ENCODE peak calls at places on chromosomes 1 and 21, in ten cellular contexts. X is dermis blood vessel endothelial cell; P is stimulated activated CD4-positive, alpha-beta T cell treated with anti-CD3 and anti-CD28 coated beads, Interleukin-1b, Interleukin-23, amount 100 ng/mL, for 24 hours; W is stimulated activated CD8-positive, alpha-beta memory T cell treated with anti-CD3 and anti-CD28 coated beads, Interleukin-4, amount 100 ng/mL, for 1 hour; N is Kasumi-1; J is stomach; U is tibial artery; D is activated naive CD4-positive, alpha-beta T cell treated with Interleukin-2 at 50 U/mL for 16 hours; O is PC-3; Q is NCI-H1436. G is an unnamed sample.
A peak's percentile ranks its signal among the peaks of the same experiment; 100 is the strongest.

GRCh38 chr1:118223426-118223825 is 38.4 kb upstream of the SPAG17 start:
- DNase-seq in U (no peak), N (peak; percentile 39), P (no peak), Q (no peak), W (no peak), X (no peak), J (no peak), D (no peak), O (peak; percentile 53), G (no peak)

GRCh38 chr1:234780531-234781162 is 170.7 kb upstream of the IRF2BP2 start:
- DNase-seq in W (no peak), N (no peak), P (no peak), O (no peak), X (no peak), D (no peak), Q (no peak), U (no peak), J (no peak), G (no peak)

GRCh38 chr1:100860397-100860991 is 34.1 kb downstream of the EXTL2 start:
- DNase-seq in P (no peak), O (peak; percentile 57), Q (no peak), D (no peak), U (no peak), X (peak; percentile 80), J (no peak), W (no peak), N (no peak), G (no peak)

GRCh38 chr1:224175615-224176014 is 7.4 kb upstream of the DEGS1 start:
- DNase-seq in P (no peak), O (no peak), D (peak; percentile 40), X (no peak), U (no peak), W (no peak), J (no peak), N (no peak), Q (no peak), G (no peak)

GRCh38 chr21:44289381-44290010 is 3.8 kb downstream of the AIRE start:
- DNase-seq in J (no peak), U (no peak), N (no peak), W (no peak), Q (no peak), O (no peak), X (no peak), P (no peak), D (no peak), G (no peak)

GRCh38 chr1:53552981-53553733 is 94.0 kb downstream of the DMRTB1 start:
- DNase-seq in X (no peak), Q (no peak), W (no peak), P (no peak), U (no peak), D (no peak), O (peak; percentile 45), J (no peak), N (no peak), G (no peak)

GRCh38 chr1:8510041-8510823 is 192.3 kb downstream of the SLC45A1 start:
- DNase-seq in Q (no peak), J (no peak), X (no peak), U (peak; percentile 63), W (no peak), P (no peak), N (no peak), O (no peak), D (peak; percentile 44), G (no peak)

GRCh38 chr1:111600886-111601386 is 18.7 kb upstream of the RAP1A start:
- DNase-seq in X (no peak), W (no peak), U (no peak), Q (no peak), O (no peak), D (peak; percentile 37), P (no peak), N (no peak), J (no peak), G (no peak)

GRCh38 chr1:37599940-37600339 is 4.2 kb upstream of the GNL2 start:
- DNase-seq in D (no peak), N (no peak), W (no peak), J (no peak), Q (no peak), X (no peak), U (no peak), P (no peak), O (no peak), G (no peak)

GRCh38 chr21:34846601-34847112 is 177.9 kb downstream of the CLIC6 start:
- DNase-seq in D (no peak), N (no peak), O (peak; percentile 93), U (no peak), W (no peak), P (no peak), Q (no peak), J (no peak), X (peak; percentile 31), G (no peak)

GRCh38 chr1:28582248-28582615 is 9.8 kb upstream of the RAB42 start:
- DNase-seq in Q (no peak), O (no peak), J (no peak), U (peak; percentile 26), P (no peak), W (no peak), X (peak; percentile 45), D (no peak), N (peak; percentile 60), G (no peak)

GRCh38 chr1:10796029-10796944 is at the start of gene CASZ1:
- DNase-seq in J (peak; percentile 89), D (no peak), O (peak; percentile 89), Q (peak; percentile 90), W (no peak), N (peak; percentile 48), X (peak; percentile 93), P (no peak), U (peak; percentile 52), G (peak; percentile 72)

GRCh38 chr1:80417651-80418050 is 1383.1 kb upstream of the ADGRL2 start:
- DNase-seq in W (no peak), U (no peak), N (no peak), D (no peak), Q (no peak), P (no peak), J (no peak), X (no peak), O (peak; percentile 1), G (no peak)

GRCh38 chr1:43764581-43764980 is 57.2 kb downstream of the ST3GAL3 start:
- DNase-seq in W (no peak), D (no peak), J (no peak), U (no peak), N (no peak), Q (no peak), P (no peak), O (no peak), X (no peak), G (no peak)

GRCh38 chr1:43582162-43582566 is 51.5 kb downstream of the PTPRF start:
- DNase-seq in O (peak; percentile 96), U (no peak), W (no peak), X (peak; percentile 76), J (peak; percentile 68), D (peak; percentile 9), P (no peak), Q (peak; percentile 89), N (no peak), G (peak; percentile 44)

GRCh38 chr1:166822385-166822784 is 16.9 kb upstream of the POGK start:
- DNase-seq in Q (no peak), P (no peak), J (no peak), O (peak; percentile 14), N (no peak), X (no peak), D (no peak), U (no peak), W (no peak), G (no peak)

GRCh38 chr1:40059292-40059959 is 18.9 kb downstream of the CAP1 start:
- DNase-seq in U (no peak), W (no peak), P (no peak), O (peak; percentile 76), J (no peak), X (peak; percentile 71), Q (no peak), D (no peak), N (peak; percentile 95), G (no peak)

GRCh38 chr1:44261963-44262362 is 48.7 kb downstream of the DMAP1 start:
- DNase-seq in X (no peak), N (no peak), Q (no peak), W (no peak), P (no peak), U (no peak), D (no peak), J (no peak), O (no peak), G (no peak)

GRCh38 chr1:167270230-167270817 is 49.6 kb downstream of the POU2F1 start:
- DNase-seq in X (no peak), U (no peak), D (no peak), W (no peak), P (no peak), N (no peak), O (no peak), Q (no peak), J (no peak), G (no peak)